ENCODE peak calls at places on chromosomes 4 and X, in nine cellular contexts. N is GM13977, E is pancreas, U is upper lobe of right lung, V is Calu3, P is colonic mucosa, C is ovary, A is neural crest cell, F is glutamatergic neuron. M is an unnamed sample.

GRCh38 chrX:134513091-134513490 is 53.1 kb downstream of the HPRT1 start:
- DNase-seq in A (no peak), C (no peak), V (no peak), F (no peak), N (no peak), E (no peak), U (no peak), P (no peak), M (no peak)

GRCh38 chr4:181684310-181684709 is 558.9 kb upstream of the TENM3 start:
- DNase-seq in V (no peak), P (no peak), A (no peak), N (no peak), U (no peak), E (no peak), F (no peak), C (no peak), M (no peak)

GRCh38 chrX:106300239-106300638 is 132.1 kb downstream of the PWWP3B start:
- DNase-seq in U (no peak), A (no peak), F (no peak), E (no peak), C (no peak), N (no peak), P (no peak), V (no peak), M (no peak)

GRCh38 chrX:105471597-105471996 is 251.1 kb upstream of the TEX13A start:
- DNase-seq in V (no peak), F (no peak), P (no peak), N (no peak), C (no peak), U (no peak), E (no peak), A (no peak), M (no peak)

GRCh38 chr4:106810122-106810521 is 226.0 kb downstream of the DKK2 start:
- DNase-seq in P (no peak), U (no peak), E (no peak), A (no peak), N (no peak), C (no peak), V (no peak), F (no peak), M (no peak)

GRCh38 chrX:7100022-7100421 is 47.5 kb upstream of the STS start:
- DNase-seq in P (no peak), U (no peak), E (no peak), F (no peak), C (no peak), A (no peak), N (no peak), V (no peak), M (no peak)

GRCh38 chr4:67674098-67674497 is 26.9 kb downstream of the UBA6 start:
- DNase-seq in F (no peak), A (no peak), N (no peak), U (no peak), C (no peak), P (no peak), E (no peak), V (no peak), M (no peak)

GRCh38 chrX:76029385-76029784 is 143.5 kb upstream of the PBDC1 start:
- DNase-seq in F (no peak), V (no peak), E (no peak), P (no peak), U (no peak), A (no peak), N (no peak), C (no peak), M (no peak)

GRCh38 chrX:16834811-16835210 is 35.4 kb downstream of the RBBP7 start:
- DNase-seq in N (no peak), A (no peak), F (no peak), U (no peak), V (no peak), C (no peak), P (no peak), E (no peak), M (no peak)

GRCh38 chr4:26420903-26421302 is 69.4 kb downstream of the CCKAR start:
- DNase-seq in E (no peak), U (no peak), P (no peak), F (no peak), A (no peak), C (no peak), N (no peak), V (no peak), M (no peak)

GRCh38 chr4:19739101-19739651 is 512.5 kb upstream of the SLIT2 start:
- DNase-seq in U (no peak), E (no peak), F (no peak), A (no peak), C (no peak), N (no peak), V (peak), P (no peak), M (no peak)

GRCh38 chr4:15778742-15779231 is 659 bp downstream of the CD38 start:
- DNase-seq in V (peak), U (peak), F (no peak), C (no peak), P (peak), E (no peak), A (no peak), N (peak), M (peak)

GRCh38 chrX:120120223-120120622 is 4.5 kb upstream of the RHOXF1 start:
- DNase-seq in F (no peak), E (no peak), U (peak), P (no peak), N (no peak), V (no peak), A (no peak), C (no peak), M (no peak)
- TF ChIP-seq CTCF in F (no peak), E (no peak), U (no peak), P (no peak), N (no peak), V (no peak), A (no peak), C (no peak), M (no peak)

GRCh38 chr4:5374577-5374976 is 323.3 kb downstream of the STK32B start:
- DNase-seq in U (no peak), V (no peak), F (no peak), N (no peak), A (no peak), E (no peak), P (no peak), C (no peak), M (no peak)

GRCh38 chr4:5376015-5376414 is 324.7 kb downstream of the STK32B start:
- DNase-seq in A (no peak), C (no peak), F (no peak), E (no peak), U (no peak), V (no peak), N (no peak), P (no peak), M (no peak)

GRCh38 chr4:5381981-5382441 is 326.3 kb downstream of the EVC2 start:
- DNase-seq in C (no peak), P (no peak), V (no peak), A (no peak), N (no peak), U (no peak), E (no peak), F (no peak), M (no peak)

GRCh38 chr4:5374994-5375393 is 323.7 kb downstream of the STK32B start:
- DNase-seq in E (no peak), P (no peak), N (no peak), A (no peak), F (no peak), C (no peak), V (no peak), U (no peak), M (no peak)

GRCh38 chr4:5378002-5378401 is 326.7 kb downstream of the STK32B start:
- DNase-seq in N (no peak), C (no peak), A (peak), E (no peak), P (no peak), U (no peak), V (no peak), F (no peak), M (no peak)
- TF ChIP-seq CTCF in N (peak), C (no peak), A (peak), E (no peak), P (no peak), U (no peak), V (no peak), F (no peak), M (no peak)

GRCh38 chrX:150544222-150544787 is 24.1 kb upstream of the MTM1 start:
- DNase-seq in C (no peak), U (no peak), P (peak), V (peak), E (no peak), N (no peak), A (no peak), F (no peak), M (no peak)
- TF ChIP-seq CTCF in C (no peak), U (no peak), P (no peak), V (no peak), E (no peak), N (peak), A (no peak), F (no peak), M (no peak)

GRCh38 chrX:139945075-139945474 is 12.2 kb upstream of the ATP11C start:
- DNase-seq in F (no peak), U (no peak), N (no peak), V (no peak), E (no peak), P (no peak), C (no peak), A (no peak), M (no peak)

GRCh38 chrX:139949703-139950102 is 15.6 kb downstream of the CXorf66 start:
- DNase-seq in V (no peak), P (no peak), N (no peak), E (no peak), C (no peak), U (no peak), A (no peak), F (no peak), M (no peak)
- TF ChIP-seq CTCF in V (no peak), P (no peak), N (no peak), E (no peak), C (no peak), U (no peak), A (no peak), F (no peak), M (no peak)

GRCh38 chr4:146165840-146166239 is 9.7 kb upstream of the LSM6 start:
- DNase-seq in N (no peak), V (peak), E (no peak), C (no peak), P (no peak), U (no peak), F (no peak), A (no peak), M (no peak)

GRCh38 chr4:146159384-146160058 is 16.0 kb upstream of the LSM6 start:
- DNase-seq in E (no peak), V (no peak), N (no peak), P (no peak), U (no peak), F (no peak), C (no peak), A (no peak), M (no peak)

GRCh38 chr4:146158036-146158745 is 17.3 kb upstream of the LSM6 start:
- DNase-seq in V (no peak), N (no peak), A (no peak), E (no peak), U (no peak), F (no peak), P (no peak), C (no peak), M (no peak)

GRCh38 chr4:146161243-146161642 is 14.3 kb upstream of the LSM6 start:
- DNase-seq in A (no peak), N (no peak), U (no peak), F (no peak), P (no peak), C (no peak), E (no peak), V (no peak), M (no peak)
- TF ChIP-seq CTCF in A (no peak), N (no peak), U (no peak), F (no peak), P (no peak), C (no peak), E (no peak), V (no peak), M (no peak)

DNA sequence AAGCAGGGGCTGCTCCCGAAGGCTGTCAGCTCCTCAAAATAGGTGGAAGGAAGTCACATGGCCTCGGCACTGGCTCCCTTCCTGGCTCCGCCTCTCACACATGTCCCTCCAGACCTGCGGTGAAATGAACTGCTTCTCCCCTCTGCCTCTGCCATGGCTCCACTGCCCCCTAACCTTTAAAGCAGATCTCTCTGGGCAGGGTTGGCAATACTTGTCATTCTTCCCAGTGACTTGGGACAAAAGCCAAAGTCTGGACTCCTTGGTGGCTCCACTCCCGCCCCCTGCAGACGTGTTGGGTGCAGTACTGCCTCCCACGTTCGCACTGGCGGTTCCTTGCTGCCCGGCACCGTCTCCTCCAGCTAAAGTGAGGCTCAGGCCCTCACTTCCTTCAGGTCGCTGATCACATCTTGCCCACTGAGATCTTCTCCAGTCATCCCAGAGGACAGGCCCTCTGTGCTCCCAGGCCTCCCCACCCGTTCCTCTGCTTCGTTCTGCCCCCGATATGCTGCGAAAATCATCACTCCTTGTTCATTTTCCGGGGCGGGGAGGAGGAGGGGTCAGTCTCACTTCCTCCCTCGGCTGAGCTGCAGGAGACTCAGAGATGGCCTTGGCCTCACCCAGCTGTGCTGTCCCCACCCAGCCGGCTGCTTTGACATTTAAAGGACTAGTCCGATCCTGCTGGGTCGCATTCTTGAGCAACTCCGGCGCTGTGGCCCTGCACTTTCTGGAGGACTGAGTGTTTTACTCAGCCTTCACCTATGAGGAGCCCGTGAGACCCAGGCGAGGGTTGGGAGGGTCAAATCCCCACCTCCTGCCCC is 97.4 kb downstream of the PHKA2 start:
- DNase-seq in P (peak), U (peak), V (peak), A (peak), N (peak), E (peak), F (peak), C (peak), M (peak)
- TF ChIP-seq CTCF in P (peak), U (peak), V (peak), A (peak), N (peak), E (peak), F (peak), C (peak), M (peak)

GRCh38 chrX:80808160-80808735 is 1.4 kb downstream of the BRWD3 start:
- DNase-seq in P (peak), E (peak), A (peak), N (peak), V (peak), U (peak), F (peak), C (peak), M (peak)

GRCh38 chrX:80808854-80809493 is 703 bp downstream of the BRWD3 start:
- DNase-seq in N (no peak), A (peak), V (peak), C (peak), U (peak), P (peak), E (peak), F (peak), M (no peak)

GRCh38 chrX:80816051-80816450 is 6.4 kb upstream of the BRWD3 start:
- DNase-seq in F (no peak), N (no peak), P (no peak), U (no peak), C (no peak), A (no peak), V (no peak), E (no peak), M (no peak)

GRCh38 chrX:80810365-80810978 is 795 bp upstream of the BRWD3 start:
- DNase-seq in C (no peak), U (no peak), N (no peak), A (no peak), E (no peak), F (no peak), P (no peak), V (no peak), M (no peak)

GRCh38 chrX:80812176-80812575 is 2.5 kb upstream of the BRWD3 start:
- DNase-seq in U (no peak), P (peak), F (peak), E (no peak), C (no peak), A (no peak), V (peak), N (no peak), M (peak)
- TF ChIP-seq CTCF in U (no peak), P (no peak), F (no peak), E (no peak), C (no peak), A (no peak), V (no peak), N (no peak), M (peak)

DNA sequence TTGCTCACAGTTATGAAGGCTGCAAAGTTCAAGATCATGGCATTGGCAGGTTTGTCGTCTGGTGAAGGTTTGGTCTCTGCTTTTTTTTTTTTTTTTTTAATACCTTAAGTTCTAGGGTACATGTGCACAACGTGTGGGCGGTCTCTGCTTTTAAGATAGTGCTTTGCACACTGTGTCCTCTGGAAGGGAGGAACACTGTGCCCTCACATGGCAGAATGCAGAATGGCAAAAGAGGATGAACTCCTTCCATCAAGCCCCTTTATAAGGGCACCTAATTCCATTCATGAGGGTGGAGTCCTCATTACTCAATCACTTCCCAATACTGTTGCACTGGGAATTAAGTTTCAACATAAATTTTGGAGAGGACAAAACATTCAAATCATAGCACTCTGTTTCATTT is 101.4 kb downstream of the GLRA2 start:
- DNase-seq in E (no peak), U (no peak), C (no peak), A (no peak), F (no peak), V (no peak), P (no peak), N (no peak), M (no peak)
- TF ChIP-seq CTCF in E (no peak), U (no peak), C (no peak), A (no peak), F (no peak), V (no peak), P (no peak), N (no peak), M (no peak)

DNA sequence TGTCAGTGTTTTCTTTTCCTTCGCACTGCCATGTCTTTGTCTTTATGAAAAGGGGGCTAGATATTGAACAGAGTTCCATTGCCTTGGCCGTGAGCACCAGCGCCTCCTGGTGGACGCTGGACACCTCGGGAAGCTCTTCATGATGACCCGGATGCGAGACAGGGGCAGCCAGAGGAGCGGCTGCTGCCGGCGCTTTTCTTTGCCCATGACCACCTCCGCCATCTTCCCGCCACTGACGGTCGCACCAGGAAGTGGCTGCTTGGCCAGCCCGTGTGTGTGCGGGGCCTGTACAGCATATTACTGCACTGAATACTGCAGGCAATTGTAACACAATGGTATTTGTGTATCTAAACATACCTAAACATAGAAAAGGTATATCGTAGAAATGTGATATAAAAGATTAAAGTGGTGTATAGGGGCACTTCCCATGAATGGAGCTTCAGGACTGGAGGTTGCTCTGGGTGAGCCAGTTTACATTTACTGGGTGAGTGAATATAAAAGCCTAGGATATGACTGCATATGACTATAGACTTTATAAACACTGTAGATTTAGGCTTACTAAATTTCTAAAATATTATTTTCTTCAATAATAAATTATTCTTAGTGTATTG is 15.8 kb upstream of the GRIA2 start:
- DNase-seq in P (no peak), A (peak), F (peak), V (peak), E (no peak), U (peak), C (no peak), N (peak), M (no peak)
- TF ChIP-seq CTCF in P (peak), A (peak), F (peak), V (peak), E (no peak), U (peak), C (no peak), N (peak), M (peak)

DNA sequence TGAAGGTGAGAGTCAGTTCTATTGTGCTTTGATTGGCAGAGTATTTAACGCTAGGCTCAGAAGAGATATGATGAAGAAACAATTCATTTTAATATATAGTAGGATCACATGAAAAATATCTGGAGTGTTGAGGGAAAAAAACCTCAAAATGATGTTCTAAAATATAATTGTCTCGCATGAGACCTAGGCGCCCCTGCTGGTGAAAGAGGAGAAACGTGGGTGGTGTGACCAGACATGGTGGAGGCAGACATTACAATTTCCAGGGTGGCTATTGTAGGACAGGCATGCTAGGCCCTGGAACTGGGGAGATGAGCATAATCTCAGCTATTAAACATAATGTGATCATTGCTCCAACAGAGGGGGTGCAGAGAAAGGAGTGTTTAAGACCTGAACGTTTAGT is 210.0 kb downstream of the HS3ST1 start:
- DNase-seq in E (no peak), U (no peak), A (no peak), N (no peak), P (no peak), C (no peak), F (no peak), V (no peak), M (no peak)
- TF ChIP-seq CTCF in E (no peak), U (no peak), A (peak), N (no peak), P (no peak), C (no peak), F (no peak), V (no peak), M (no peak)